ENCODE peak calls at places on chromosomes 3 and 15, in ten cellular contexts. T, K, N, R, Z, U, D, A, C and S are unnamed samples.

GRCh38 chr15:57436961-57437360 is 60.7 kb downstream of the CGNL1 start:
- DNase-seq in U (no peak), R (no peak), D (no peak), T (no peak), A (no peak), Z (no peak), K (no peak), N (no peak), C (no peak), S (no peak)

GRCh38 chr3:45683417-45684326 is 5.5 kb upstream of the SACM1L start:
- DNase-seq in D (no peak), A (no peak), N (no peak), K (no peak), T (no peak), C (no peak), Z (no peak), R (no peak), U (no peak), S (no peak)

GRCh38 chr3:89606151-89606550 is 498.7 kb downstream of the EPHA3 start:
- DNase-seq in K (no peak), A (no peak), D (no peak), C (no peak), U (peak), R (no peak), Z (no peak), T (no peak), N (no peak), S (peak)

GRCh38 chr15:31606261-31606669 is 279.6 kb downstream of the KLF13 start:
- DNase-seq in T (no peak), D (no peak), N (peak), R (no peak), Z (no peak), K (no peak), C (no peak), A (no peak), U (peak), S (no peak)

GRCh38 chr3:183180105-183180763 is 17.7 kb upstream of the LAMP3 start:
- DNase-seq in R (no peak), T (no peak), U (no peak), K (no peak), C (no peak), Z (no peak), N (no peak), D (no peak), A (peak), S (no peak)

GRCh38 chr3:171108066-171108465 is 81.5 kb upstream of the SLC2A2 start:
- DNase-seq in Z (no peak), K (no peak), T (no peak), C (no peak), A (no peak), R (no peak), N (no peak), U (no peak), D (no peak), S (no peak)

GRCh38 chr15:72671531-72671930 is 14.5 kb downstream of the HIGD2B start:
- DNase-seq in C (no peak), U (no peak), D (no peak), A (no peak), T (no peak), N (no peak), R (no peak), K (no peak), Z (no peak), S (no peak)

GRCh38 chr3:129205109-129205832 is 21.6 kb upstream of the CNBP start:
- DNase-seq in A (no peak), R (no peak), C (no peak), T (no peak), K (no peak), U (no peak), Z (no peak), N (no peak), D (no peak), S (no peak)

GRCh38 chr3:66486646-66487045 is 14.2 kb downstream of the LRIG1 start:
- DNase-seq in N (peak), C (no peak), D (no peak), K (no peak), T (no peak), Z (no peak), U (no peak), A (no peak), R (no peak), S (no peak)

GRCh38 chr3:121660356-121661171 is at the start of gene HCLS1:
- DNase-seq in D (peak), C (no peak), Z (peak), T (peak), K (peak), R (no peak), U (no peak), A (no peak), N (no peak), S (peak)

GRCh38 chr3:149628957-149629670 is 28.7 kb downstream of the WWTR1 start:
- DNase-seq in Z (no peak), K (no peak), T (no peak), C (no peak), R (no peak), N (no peak), U (no peak), D (no peak), A (no peak), S (no peak)

GRCh38 chr15:101725073-101725472 is 800 bp upstream of the TARS3 start:
- DNase-seq in A (no peak), D (no peak), U (no peak), K (no peak), T (no peak), C (no peak), N (no peak), Z (no peak), R (no peak), S (no peak)

GRCh38 chr15:67992834-67993233 is 61.3 kb upstream of the PIAS1 start:
- DNase-seq in T (no peak), N (no peak), R (no peak), A (no peak), K (peak), C (no peak), Z (no peak), D (no peak), U (no peak), S (no peak)

GRCh38 chr3:112685435-112685834 is 44.5 kb upstream of the CCDC80 start:
- DNase-seq in D (no peak), U (peak), Z (no peak), A (no peak), T (no peak), R (no peak), C (no peak), N (peak), K (no peak), S (no peak)

GRCh38 chr3:169082076-169082475 is 581.4 kb downstream of the MECOM start:
- DNase-seq in A (no peak), C (no peak), D (no peak), Z (no peak), R (no peak), N (no peak), T (no peak), K (no peak), U (no peak), S (no peak)

GRCh38 chr3:151504606-151505005 is 43.7 kb upstream of the IGSF10 start:
- DNase-seq in D (no peak), U (no peak), R (no peak), Z (no peak), C (no peak), K (no peak), N (no peak), A (no peak), T (no peak), S (peak)

GRCh38 chr3:18223591-18224338 is 201.4 kb downstream of the SATB1 start:
- DNase-seq in Z (no peak), N (no peak), D (peak), C (no peak), U (no peak), T (peak), R (no peak), K (no peak), A (no peak), S (peak)

GRCh38 chr3:43959498-43960447 is 269.0 kb downstream of the ABHD5 start:
- DNase-seq in A (peak), U (no peak), R (no peak), N (no peak), T (no peak), D (no peak), Z (no peak), C (no peak), K (no peak), S (no peak)

GRCh38 chr3:71168961-71169411 is 414.5 kb downstream of the FOXP1 start:
- DNase-seq in A (peak), U (no peak), T (no peak), K (no peak), Z (no peak), D (no peak), R (no peak), N (no peak), C (no peak), S (no peak)

GRCh38 chr3:168239287-168239686 is 143.6 kb upstream of the GOLIM4 start:
- DNase-seq in K (no peak), C (no peak), T (no peak), R (no peak), U (no peak), Z (no peak), N (no peak), A (no peak), D (no peak), S (peak)

GRCh38 chr3:132595036-132595435 is 2.0 kb upstream of the ACKR4 start:
- DNase-seq in U (peak), C (no peak), D (no peak), K (no peak), A (peak), T (no peak), R (no peak), Z (no peak), N (no peak), S (peak)

GRCh38 chr3:197006446-197006845 is 23.2 kb downstream of the MELTF start:
- DNase-seq in C (no peak), A (no peak), Z (no peak), D (no peak), U (no peak), R (peak), T (no peak), N (no peak), K (no peak), S (no peak)

GRCh38 chr3:11607816-11608215 is 35.9 kb downstream of the VGLL4 start:
- DNase-seq in U (peak), A (no peak), T (no peak), C (no peak), D (no peak), N (no peak), K (no peak), R (no peak), Z (no peak), S (peak)

GRCh38 chr3:59320080-59320479 is 270.3 kb upstream of the CFAP20DC start:
- DNase-seq in T (no peak), D (no peak), Z (no peak), A (peak), N (no peak), K (no peak), C (peak), R (no peak), U (no peak), S (no peak)

GRCh38 chr3:21290557-21290956 is 460.5 kb downstream of the ZNF385D start:
- DNase-seq in K (no peak), T (no peak), D (no peak), U (no peak), A (no peak), N (no peak), R (no peak), Z (no peak), C (no peak), S (peak)

GRCh38 chr3:177831361-177831760 is 634.1 kb upstream of the TBL1XR1 start:
- DNase-seq in C (no peak), D (no peak), K (no peak), U (no peak), Z (no peak), N (no peak), T (no peak), A (no peak), R (no peak), S (no peak)

GRCh38 chr3:16849795-16850194 is 35.0 kb upstream of the PLCL2 start:
- DNase-seq in D (no peak), T (no peak), Z (no peak), K (no peak), C (no peak), A (no peak), N (peak), U (peak), R (no peak), S (peak)

GRCh38 chr3:126934149-126934548 is 48.8 kb upstream of the PLXNA1 start:
- DNase-seq in U (peak), Z (no peak), D (no peak), A (peak), R (no peak), C (peak), K (no peak), N (no peak), T (no peak), S (no peak)

GRCh38 chr15:81074773-81075172 is 59.3 kb upstream of the CFAP161 start:
- DNase-seq in U (no peak), Z (no peak), A (no peak), C (no peak), D (no peak), T (no peak), K (no peak), R (no peak), N (no peak), S (peak)

GRCh38 chr15:31153531-31153930 is 52.0 kb upstream of the TRPM1 start:
- DNase-seq in Z (no peak), D (no peak), A (no peak), R (no peak), N (no peak), U (no peak), C (no peak), K (no peak), T (no peak), S (no peak)

GRCh38 chr3:11273945-11274344 is 1.7 kb downstream of the ATG7 start:
- DNase-seq in N (no peak), D (no peak), U (no peak), A (no peak), Z (no peak), C (no peak), T (no peak), K (no peak), R (no peak), S (peak)

GRCh38 chr3:8491750-8492149 is 9.9 kb upstream of the LMCD1 start:
- DNase-seq in A (no peak), D (no peak), U (no peak), N (no peak), K (peak), C (no peak), Z (no peak), R (no peak), T (no peak), S (no peak)

GRCh38 chr3:172606021-172606420 is 82.8 kb upstream of the TNFSF10 start:
- DNase-seq in R (no peak), K (no peak), C (no peak), N (no peak), A (no peak), T (no peak), U (peak), Z (no peak), D (no peak), S (no peak)

GRCh38 chr3:120145498-120146285 is 51.4 kb upstream of the GSK3B start:
- DNase-seq in D (peak), T (peak), N (no peak), U (no peak), Z (no peak), R (no peak), C (no peak), A (no peak), K (no peak), S (no peak)

GRCh38 chr3:195859846-195860411 is 48.2 kb upstream of the MUC4 start:
- DNase-seq in C (no peak), U (no peak), N (no peak), Z (no peak), D (no peak), A (peak), K (no peak), R (peak), T (no peak), S (no peak)